ENCODE peak calls at places on chromosomes 12 and 14, in four cellular contexts. L is cardiac muscle cell; S is GM10248; B is stimulated activated CD8-positive, alpha-beta memory T cell treated with anti-CD3 and anti-CD28 coated beads, Interleukin-4, amount 100 ng/mL, for 4 hours. H is an unnamed sample.

GRCh38 chr12:57193706-57194245 is 22.8 kb upstream of the NXPH4 start:
- DNase-seq in L (no peak), S (no peak), B (no peak), H (no peak)

GRCh38 chr12:31928246-31929139 is 30.7 kb upstream of the RESF1 start:
- DNase-seq in L (no peak), S (no peak), B (no peak), H (no peak)

GRCh38 chr14:100019156-100019882 is 45.9 kb upstream of the EVL start:
- DNase-seq in L (peak), S (no peak), B (no peak), H (no peak)

GRCh38 chr14:104715871-104716270 is 8.2 kb upstream of the ADSS1 start:
- DNase-seq in L (no peak), S (no peak), B (no peak), H (no peak)

GRCh38 chr12:1054103-1054838 is 63.2 kb downstream of the ERC1 start:
- DNase-seq in L (peak), S (no peak), B (no peak), H (no peak)

GRCh38 chr12:64890873-64891468 is 66.5 kb downstream of the TBC1D30 start:
- DNase-seq in L (peak), S (peak), B (no peak), H (no peak)

GRCh38 chr12:63068857-63069442 is 82.1 kb downstream of the AVPR1A start:
- DNase-seq in L (peak), S (no peak), B (no peak), H (no peak)

GRCh38 chr14:93163570-93163969 is 21.1 kb downstream of the MOAP1 start:
- DNase-seq in L (no peak), S (no peak), B (no peak), H (no peak)

GRCh38 chr14:97634786-97635185 is 837.6 kb downstream of the VRK1 start:
- DNase-seq in L (no peak), S (no peak), B (no peak), H (no peak)

GRCh38 chr12:2633176-2633824 is 161.5 kb upstream of the FKBP4 start:
- DNase-seq in L (no peak), S (no peak), B (no peak), H (no peak)

GRCh38 chr14:102486513-102487203 is 22.9 kb downstream of the ANKRD9 start:
- DNase-seq in L (no peak), S (no peak), B (no peak), H (no peak)

GRCh38 chr14:65263161-65263788 is 149.3 kb upstream of the FUT8 start:
- DNase-seq in L (no peak), S (no peak), B (no peak), H (no peak)

GRCh38 chr14:81436296-81437138 is 36.4 kb upstream of the STON2 start:
- DNase-seq in L (peak), S (peak), B (no peak), H (no peak)

GRCh38 chr12:47411961-47412360 is 293.9 kb downstream of the RPAP3 start:
- DNase-seq in L (no peak), S (no peak), B (no peak), H (no peak)

GRCh38 chr12:31000751-31001150 is 72.9 kb upstream of the DDX11 start:
- DNase-seq in L (no peak), S (no peak), B (no peak), H (no peak)

GRCh38 chr12:131639270-131639940 is 71.5 kb upstream of the SFSWAP start:
- DNase-seq in L (no peak), S (no peak), B (no peak), H (no peak)

GRCh38 chr12:52238916-52239649 is 6.0 kb downstream of the KRT7 start:
- DNase-seq in L (no peak), S (no peak), B (no peak), H (no peak)

H was measured in coronary artery.